ENCODE peak calls at places on chromosomes 16 and 17, in six cellular contexts. One of them, this sample, is unnamed.

GRCh38 chr17:18070861-18071340 is 16.8 kb upstream of the DRG2 start:
- DNase-seq in astrocyte of the spinal cord: peak; percentile 62
- DNase-seq in WERI-Rb-1: peak; percentile 61
- DNase-seq in SW480: peak; percentile 59
- DNase-seq in epithelial cell of esophagus: peak; percentile 11
- DNase-seq in NCI-H345: no peak
- DNase-seq in this sample: peak; percentile 48

GRCh38 chr16:27726621-27727275 is 176.8 kb downstream of the KATNIP start:
- DNase-seq in astrocyte of the spinal cord: peak; percentile 48
- DNase-seq in WERI-Rb-1: no peak
- DNase-seq in SW480: no peak
- DNase-seq in epithelial cell of esophagus: no peak
- DNase-seq in NCI-H345: no peak
- DNase-seq in this sample: no peak

GRCh38 chr17:71378036-71378435 is 742.8 kb upstream of the SOX9 start:
- DNase-seq in astrocyte of the spinal cord: no peak
- DNase-seq in WERI-Rb-1: no peak
- DNase-seq in SW480: peak; percentile 8
- DNase-seq in epithelial cell of esophagus: no peak
- DNase-seq in NCI-H345: no peak
- DNase-seq in this sample: no peak

GRCh38 chr16:3855142-3855541 is 25.4 kb downstream of the CREBBP start:
- DNase-seq in astrocyte of the spinal cord: no peak
- DNase-seq in WERI-Rb-1: no peak
- DNase-seq in SW480: no peak
- DNase-seq in epithelial cell of esophagus: no peak
- DNase-seq in NCI-H345: no peak
- DNase-seq in this sample: no peak

GRCh38 chr17:33021731-33022408 is 30.2 kb downstream of the SPACA3 start:
- DNase-seq in astrocyte of the spinal cord: no peak
- DNase-seq in WERI-Rb-1: no peak
- DNase-seq in SW480: no peak
- DNase-seq in epithelial cell of esophagus: no peak
- DNase-seq in NCI-H345: no peak
- DNase-seq in this sample: peak; percentile 60

GRCh38 chr17:15364615-15365014 is 23.2 kb upstream of the TEKT3 start:
- DNase-seq in astrocyte of the spinal cord: no peak
- DNase-seq in WERI-Rb-1: no peak
- DNase-seq in SW480: no peak
- DNase-seq in epithelial cell of esophagus: peak; percentile 42
- DNase-seq in NCI-H345: no peak
- DNase-seq in this sample: no peak

GRCh38 chr17:74917430-74917829 is 5.6 kb downstream of the USH1G start:
- DNase-seq in astrocyte of the spinal cord: no peak
- DNase-seq in WERI-Rb-1: no peak
- DNase-seq in SW480: no peak
- DNase-seq in epithelial cell of esophagus: no peak
- DNase-seq in NCI-H345: no peak
- DNase-seq in this sample: no peak

GRCh38 chr16:1535391-1536291 is 2.2 kb downstream of the TMEM204 start:
- DNase-seq in astrocyte of the spinal cord: peak; percentile 26
- DNase-seq in WERI-Rb-1: no peak
- DNase-seq in SW480: peak; percentile 63
- DNase-seq in epithelial cell of esophagus: no peak
- DNase-seq in NCI-H345: no peak
- DNase-seq in this sample: no peak

GRCh38 chr17:75364078-75364477 is 41.4 kb downstream of the GRB2 start:
- DNase-seq in astrocyte of the spinal cord: peak; percentile 81
- DNase-seq in WERI-Rb-1: no peak
- DNase-seq in SW480: peak; percentile 33
- DNase-seq in epithelial cell of esophagus: peak; percentile 74
- DNase-seq in NCI-H345: no peak
- DNase-seq in this sample: no peak

GRCh38 chr16:57270221-57271062 is 14.0 kb downstream of the PLLP start:
- DNase-seq in astrocyte of the spinal cord: no peak
- DNase-seq in WERI-Rb-1: no peak
- DNase-seq in SW480: no peak
- DNase-seq in epithelial cell of esophagus: no peak
- DNase-seq in NCI-H345: no peak
- DNase-seq in this sample: no peak

GRCh38 chr16:55444754-55445485 is 34.1 kb upstream of the MMP2 start:
- DNase-seq in astrocyte of the spinal cord: no peak
- DNase-seq in WERI-Rb-1: no peak
- DNase-seq in SW480: no peak
- DNase-seq in epithelial cell of esophagus: no peak
- DNase-seq in NCI-H345: no peak
- DNase-seq in this sample: no peak

GRCh38 chr17:3447625-3448024 is 14.0 kb upstream of the OR1E2 start:
- DNase-seq in astrocyte of the spinal cord: no peak
- DNase-seq in WERI-Rb-1: peak; percentile 15
- DNase-seq in SW480: peak; percentile 25
- DNase-seq in epithelial cell of esophagus: peak; percentile 41
- DNase-seq in NCI-H345: no peak
- DNase-seq in this sample: peak; percentile 74

GRCh38 chr16:85687651-85688471 is 893 bp downstream of the GINS2 start:
- DNase-seq in astrocyte of the spinal cord: no peak
- DNase-seq in WERI-Rb-1: no peak
- DNase-seq in SW480: no peak
- DNase-seq in epithelial cell of esophagus: no peak
- DNase-seq in NCI-H345: no peak
- DNase-seq in this sample: no peak

GRCh38 chr17:45021607-45022287 is 29.7 kb downstream of the DCAKD start:
- DNase-seq in astrocyte of the spinal cord: peak; percentile 44
- DNase-seq in WERI-Rb-1: peak; percentile 86
- DNase-seq in SW480: peak; percentile 54
- DNase-seq in epithelial cell of esophagus: peak; percentile 63
- DNase-seq in NCI-H345: peak; percentile 59
- DNase-seq in this sample: peak; percentile 80

GRCh38 chr17:32596666-32597065 is 109.9 kb downstream of the CDK5R1 start:
- DNase-seq in astrocyte of the spinal cord: peak; percentile 19
- DNase-seq in WERI-Rb-1: peak; percentile 84
- DNase-seq in SW480: peak; percentile 60
- DNase-seq in epithelial cell of esophagus: no peak
- DNase-seq in NCI-H345: no peak
- DNase-seq in this sample: no peak

GRCh38 chr17:44346064-44346844 is 1.2 kb downstream of the GRN start:
- DNase-seq in astrocyte of the spinal cord: no peak
- DNase-seq in WERI-Rb-1: peak; percentile 8
- DNase-seq in SW480: no peak
- DNase-seq in epithelial cell of esophagus: no peak
- DNase-seq in NCI-H345: no peak
- DNase-seq in this sample: peak; percentile 31

GRCh38 chr16:48295493-48296281 is 48.3 kb upstream of the ABCC11 start:
- DNase-seq in astrocyte of the spinal cord: no peak
- DNase-seq in WERI-Rb-1: no peak
- DNase-seq in SW480: no peak
- DNase-seq in epithelial cell of esophagus: peak; percentile 91
- DNase-seq in NCI-H345: no peak
- DNase-seq in this sample: no peak

GRCh38 chr16:79372504-79373184 is 227.9 kb downstream of the MAF start:
- DNase-seq in astrocyte of the spinal cord: peak; percentile 66
- DNase-seq in WERI-Rb-1: no peak
- DNase-seq in SW480: no peak
- DNase-seq in epithelial cell of esophagus: peak; percentile 35
- DNase-seq in NCI-H345: no peak
- DNase-seq in this sample: no peak

GRCh38 chr16:69417537-69418199 is 6.8 kb upstream of the CYB5B start:
- DNase-seq in astrocyte of the spinal cord: peak; percentile 13
- DNase-seq in WERI-Rb-1: no peak
- DNase-seq in SW480: peak; percentile 62
- DNase-seq in epithelial cell of esophagus: no peak
- DNase-seq in NCI-H345: no peak
- DNase-seq in this sample: peak; percentile 79

GRCh38 chr16:58661199-58661830 is 23.3 kb downstream of the SLC38A7 start:
- DNase-seq in astrocyte of the spinal cord: peak; percentile 86
- DNase-seq in WERI-Rb-1: peak; percentile 60
- DNase-seq in SW480: peak; percentile 78
- DNase-seq in epithelial cell of esophagus: peak; percentile 87
- DNase-seq in NCI-H345: peak; percentile 29
- DNase-seq in this sample: peak; percentile 63

GRCh38 chr16:84115919-84116719 is 623 bp downstream of the MBTPS1 start:
- DNase-seq in astrocyte of the spinal cord: peak; percentile 40
- DNase-seq in WERI-Rb-1: no peak
- DNase-seq in SW480: peak; percentile 55
- DNase-seq in epithelial cell of esophagus: peak; percentile 56
- DNase-seq in NCI-H345: peak; percentile 37
- DNase-seq in this sample: no peak

GRCh38 chr16:84581161-84581560 is 36.7 kb downstream of the COTL1 start:
- DNase-seq in astrocyte of the spinal cord: no peak
- DNase-seq in WERI-Rb-1: no peak
- DNase-seq in SW480: no peak
- DNase-seq in epithelial cell of esophagus: no peak
- DNase-seq in NCI-H345: no peak
- DNase-seq in this sample: no peak

GRCh38 chr17:38395090-38395489 is 33.2 kb upstream of the ARHGAP23 start:
- DNase-seq in astrocyte of the spinal cord: no peak
- DNase-seq in WERI-Rb-1: no peak
- DNase-seq in SW480: no peak
- DNase-seq in epithelial cell of esophagus: no peak
- DNase-seq in NCI-H345: no peak
- DNase-seq in this sample: no peak

This sample was measured in H9.